ENCODE peak calls at places on chromosomes 13 and 19, in ten cellular contexts. R, K, N, G, W, X, D, B, L and Q are unnamed samples.

GRCh38 chr13:83666126-83666525 is 216.1 kb downstream of the SLITRK1 start:
- DNase-seq in K (no peak), B (no peak), R (no peak), X (no peak), N (no peak), W (no peak), D (peak), G (no peak), L (no peak), Q (no peak)

GRCh38 chr19:29795461-29795860 is 16.3 kb upstream of the CCNE1 start:
- DNase-seq in W (no peak), D (no peak), N (no peak), R (no peak), G (no peak), B (no peak), L (no peak), K (no peak), X (no peak), Q (no peak)

GRCh38 chr13:93727301-93728141 is 500.9 kb downstream of the GPC6 start:
- DNase-seq in B (no peak), L (no peak), N (peak), K (no peak), W (no peak), G (no peak), D (peak), X (no peak), R (peak), Q (no peak)

GRCh38 chr19:8355631-8356402 is 8.1 kb upstream of the ANGPTL4 start:
- DNase-seq in W (peak), R (no peak), B (peak), G (no peak), K (no peak), D (peak), X (no peak), N (no peak), L (no peak), Q (no peak)

GRCh38 chr13:80447747-80448146 is 106.8 kb upstream of the SPRY2 start:
- DNase-seq in N (no peak), X (no peak), B (no peak), D (no peak), G (no peak), L (no peak), K (no peak), R (no peak), W (no peak), Q (no peak)

GRCh38 chr19:58021541-58022282 is 12.1 kb upstream of the ZSCAN1 start:
- DNase-seq in W (peak), K (peak), X (peak), G (no peak), R (peak), B (no peak), L (peak), D (peak), N (peak), Q (peak)

GRCh38 chr13:80584785-80585184 is 243.9 kb upstream of the SPRY2 start:
- DNase-seq in K (no peak), X (no peak), G (no peak), W (no peak), D (no peak), B (no peak), L (no peak), N (no peak), R (no peak), Q (no peak)

GRCh38 chr19:39335168-39335567 is 675 bp downstream of the GMFG start:
- DNase-seq in D (no peak), B (no peak), L (no peak), N (peak), G (no peak), K (no peak), R (no peak), X (no peak), W (no peak), Q (no peak)

GRCh38 chr13:36131931-36132297 is 732 bp upstream of the DCLK1 start:
- DNase-seq in K (no peak), L (no peak), D (peak), X (no peak), N (no peak), R (no peak), B (no peak), G (peak), W (no peak), Q (no peak)

GRCh38 chr13:97079726-97080125 is 85.5 kb upstream of the OXGR1 start:
- DNase-seq in W (no peak), R (no peak), L (no peak), N (no peak), B (no peak), X (no peak), D (no peak), G (no peak), K (no peak), Q (no peak)

GRCh38 chr13:111184685-111185401 is 69.7 kb downstream of the ARHGEF7 start:
- DNase-seq in K (peak), W (no peak), G (no peak), L (no peak), R (no peak), N (peak), D (no peak), B (no peak), X (peak), Q (no peak)

GRCh38 chr19:8361921-8362793 is 1.8 kb upstream of the ANGPTL4 start:
- DNase-seq in L (peak), K (peak), W (peak), N (peak), G (peak), D (peak), B (peak), R (no peak), X (no peak), Q (peak)

GRCh38 chr13:99605417-99606321 is 104.4 kb downstream of the TM9SF2 start:
- DNase-seq in D (peak), X (peak), R (peak), W (peak), K (peak), N (no peak), G (peak), L (no peak), B (peak), Q (no peak)

GRCh38 chr13:75749407-75749806 is 113.3 kb downstream of the LMO7 start:
- DNase-seq in L (no peak), G (no peak), R (no peak), D (peak), W (no peak), N (no peak), X (no peak), B (peak), K (peak), Q (peak)

GRCh38 chr19:591099-591958 is 1.6 kb downstream of the HCN2 start:
- DNase-seq in R (no peak), G (no peak), W (no peak), D (peak), X (no peak), B (no peak), K (no peak), N (peak), L (no peak), Q (no peak)

GRCh38 chr19:52689804-52690394 is 44.9 kb downstream of the ZNF611 start:
- DNase-seq in X (no peak), D (peak), L (peak), K (no peak), N (no peak), B (peak), R (peak), W (no peak), G (peak), Q (peak)

GRCh38 chr19:18503971-18504885 is 17.6 kb downstream of the ELL start:
- DNase-seq in D (no peak), R (no peak), G (no peak), W (no peak), X (no peak), B (no peak), K (no peak), N (no peak), L (no peak), Q (no peak)

GRCh38 chr19:50657672-50658437 is 8.6 kb downstream of the C19orf81 start:
- DNase-seq in W (peak), X (peak), G (peak), D (peak), B (peak), N (peak), R (peak), K (peak), L (peak), Q (peak)

GRCh38 chr13:26327905-26328304 is 74.0 kb downstream of the CDK8 start:
- DNase-seq in W (no peak), K (no peak), G (no peak), L (no peak), R (no peak), X (no peak), D (no peak), B (no peak), N (no peak), Q (no peak)

GRCh38 chr13:72652681-72653080 is 74.7 kb downstream of the MZT1 start:
- DNase-seq in X (no peak), D (no peak), R (no peak), B (no peak), W (no peak), G (no peak), L (no peak), N (no peak), K (no peak), Q (no peak)